ENCODE peak calls at places on chromosomes 1 and 21, in nine cellular contexts. M, Y, V, Q, O, E, Z, F and B are unnamed samples.

GRCh38 chr21:15343066-15343465 is 278.3 kb upstream of the NRIP1 start:
- DNase-seq in M (no peak), Y (no peak), V (no peak), Q (no peak), O (no peak), E (no peak), Z (no peak), F (no peak), B (no peak)

GRCh38 chr1:111571987-111572386 is 47.6 kb upstream of the RAP1A start:
- DNase-seq in M (peak; percentile 10), Y (no peak), V (no peak), Q (no peak), O (no peak), E (no peak), Z (no peak), F (no peak), B (no peak)

GRCh38 chr1:188670837-188671236 is 1806.8 kb downstream of the BRINP3 start:
- DNase-seq in M (no peak), Y (no peak), V (no peak), Q (no peak), O (no peak), E (no peak), Z (no peak), F (no peak), B (no peak)

GRCh38 chr1:218430346-218430745 is 85.2 kb downstream of the TGFB2 start:
- DNase-seq in M (no peak), Y (no peak), V (no peak), Q (no peak), O (no peak), E (no peak), Z (no peak), F (no peak), B (no peak)

GRCh38 chr1:147585640-147586383 is 44.5 kb downstream of the BCL9 start:
- DNase-seq in M (peak; percentile 9), Y (no peak), V (no peak), Q (no peak), O (no peak), E (no peak), Z (no peak), F (no peak), B (no peak)

GRCh38 chr1:228935855-228936727 is 200.8 kb downstream of the RHOU start:
- DNase-seq in M (no peak), Y (no peak), V (peak; percentile 64), Q (no peak), O (no peak), E (no peak), Z (no peak), F (no peak), B (no peak)

GRCh38 chr21:37620401-37620800 is 253.8 kb downstream of the DYRK1A start:
- DNase-seq in M (no peak), Y (no peak), V (no peak), Q (no peak), O (no peak), E (no peak), Z (no peak), F (no peak), B (no peak)

GRCh38 chr1:63635681-63636080 is 42.5 kb downstream of the PGM1 start:
- DNase-seq in M (no peak), Y (no peak), V (no peak), Q (no peak), O (no peak), E (no peak), Z (no peak), F (no peak), B (no peak)

GRCh38 chr1:165047985-165048384 is 308.5 kb downstream of the LMX1A start:
- DNase-seq in M (no peak), Y (no peak), V (no peak), Q (no peak), O (no peak), E (no peak), Z (no peak), F (no peak), B (no peak)

GRCh38 chr21:34885125-34885524 is 164.0 kb downstream of the RUNX1 start:
- DNase-seq in M (no peak), Y (no peak), V (no peak), Q (no peak), O (no peak), E (no peak), Z (no peak), F (no peak), B (no peak)

GRCh38 chr1:151156515-151156819 is at the start of gene TNFAIP8L2:
- DNase-seq in M (no peak), Y (peak; percentile 34), V (no peak), Q (no peak), O (peak; percentile 74), E (no peak), Z (peak; percentile 82), F (peak; percentile 67), B (no peak)

GRCh38 chr1:234515411-234515810 is 36.4 kb upstream of the TARBP1 start:
- DNase-seq in M (no peak), Y (no peak), V (no peak), Q (no peak), O (no peak), E (no peak), Z (no peak), F (no peak), B (no peak)

GRCh38 chr1:217713223-217713622 is 82.1 kb downstream of the SPATA17 start:
- DNase-seq in M (no peak), Y (no peak), V (no peak), Q (no peak), O (no peak), E (no peak), Z (no peak), F (no peak), B (no peak)

GRCh38 chr1:11550664-11551283 is 71.8 kb downstream of the DISP3 start:
- DNase-seq in M (peak; percentile 86), Y (no peak), V (no peak), Q (no peak), O (peak; percentile 17), E (no peak), Z (peak; percentile 59), F (no peak), B (no peak)

GRCh38 chr1:33636209-33636608 is 163.8 kb downstream of the ZSCAN20 start:
- DNase-seq in M (no peak), Y (no peak), V (peak; percentile 61), Q (no peak), O (no peak), E (no peak), Z (no peak), F (no peak), B (peak; percentile 82)

GRCh38 chr1:33635336-33636012 is 163.0 kb downstream of the ZSCAN20 start:
- DNase-seq in M (no peak), Y (no peak), V (peak; percentile 61), Q (no peak), O (no peak), E (no peak), Z (no peak), F (no peak), B (peak; percentile 76)

GRCh38 chr1:33640114-33640660 is 167.7 kb downstream of the ZSCAN20 start:
- DNase-seq in M (no peak), Y (no peak), V (peak; percentile 12), Q (no peak), O (no peak), E (no peak), Z (no peak), F (no peak), B (no peak)

GRCh38 chr1:33637846-33638440 is 165.5 kb downstream of the ZSCAN20 start:
- DNase-seq in M (no peak), Y (no peak), V (peak; percentile 68), Q (no peak), O (no peak), E (no peak), Z (no peak), F (no peak), B (no peak)

DNA sequence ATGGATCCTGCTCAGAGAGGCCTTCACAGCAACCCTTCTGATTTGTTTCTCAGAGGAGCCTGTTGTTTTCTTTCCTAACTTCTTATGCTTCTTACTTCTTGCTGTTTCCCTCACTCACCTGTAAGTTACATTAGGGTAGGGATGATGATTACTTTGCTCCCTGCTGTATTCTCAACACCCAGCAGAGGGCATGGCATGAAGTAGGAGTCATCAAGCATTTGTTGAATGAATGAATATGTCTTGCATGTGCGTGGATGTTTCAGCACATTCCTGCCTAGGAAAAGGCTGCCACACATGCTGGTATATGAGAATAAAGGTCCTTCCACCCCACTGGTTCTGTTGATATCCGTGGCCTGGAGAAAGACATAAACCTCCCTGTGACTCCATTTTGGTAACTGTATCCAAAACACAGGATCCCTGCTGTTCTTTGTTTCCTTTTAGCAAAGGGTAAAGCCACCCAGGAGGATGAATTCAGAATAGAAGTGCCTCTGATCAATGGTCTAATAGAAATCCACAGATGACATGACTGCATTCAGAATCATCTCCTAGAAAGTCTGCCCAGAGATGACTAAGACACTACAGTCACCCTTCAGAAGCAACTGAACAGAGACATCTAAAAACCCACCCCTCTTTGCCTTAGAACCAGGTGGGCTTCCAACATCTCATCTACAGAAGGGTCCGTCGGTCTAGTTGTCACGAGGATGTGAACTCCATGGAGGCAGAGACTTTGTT is 168.8 kb downstream of the ZSCAN20 start:
- DNase-seq in M (peak; percentile 45), Y (no peak), V (no peak), Q (no peak), O (no peak), E (peak; percentile 27), Z (peak; percentile 26), F (no peak), B (peak; percentile 7)
- TF ChIP-seq CTCF in M (peak; percentile 63), Y (peak; percentile 58), V (no peak), Q (peak; percentile 37), O (no peak), E (peak; percentile 53), Z (peak; percentile 33), F (no peak), B (peak; percentile 23)

GRCh38 chr1:1000357-1001056 is 610 bp upstream of the HES4 start:
- DNase-seq in M (peak; percentile 83), Y (no peak), V (peak; percentile 96), Q (peak; percentile 48), O (peak; percentile 84), E (no peak), Z (peak; percentile 71), F (peak; percentile 67), B (peak; percentile 96)
- TF ChIP-seq CTCF in M (no peak), Y (no peak), V (no peak), Q (no peak), O (no peak), E (no peak), Z (no peak), F (no peak), B (no peak)

GRCh38 chr1:224497714-224498573 is 63.3 kb upstream of the WDR26 start:
- DNase-seq in M (peak; percentile 75), Y (peak; percentile 78), V (peak; percentile 89), Q (no peak), O (no peak), E (peak; percentile 81), Z (peak; percentile 93), F (peak; percentile 5), B (no peak)
- TF ChIP-seq CTCF in M (no peak), Y (no peak), V (no peak), Q (peak; percentile 5), O (no peak), E (no peak), Z (no peak), F (no peak), B (peak; percentile 6)

DNA sequence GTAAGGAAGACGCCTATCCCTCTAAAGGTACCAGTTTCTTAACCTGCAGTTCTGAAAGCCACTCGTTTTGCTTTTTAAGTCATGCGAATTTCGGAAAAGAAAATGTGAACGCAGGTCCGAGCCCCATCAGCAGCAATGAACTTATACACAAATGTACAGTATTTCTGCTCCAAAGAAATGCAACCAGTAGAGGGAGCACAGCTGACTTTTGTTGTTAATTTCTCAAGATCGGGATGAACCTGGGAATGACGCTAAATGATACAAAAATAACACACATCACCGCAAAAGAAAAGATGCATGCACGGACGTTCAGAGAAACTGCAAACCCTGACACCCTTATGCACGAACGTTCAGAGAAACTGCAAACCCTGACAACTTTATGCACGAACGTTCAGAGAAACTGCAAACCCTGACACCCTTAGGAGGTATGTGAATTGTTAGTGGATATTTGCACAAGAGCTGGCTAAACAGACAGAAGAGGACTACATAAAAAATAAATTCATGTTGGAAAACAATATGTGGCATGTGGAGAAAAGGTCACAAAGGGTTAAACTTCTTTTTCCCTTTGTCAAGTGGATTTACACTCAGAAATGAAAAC is 3.5 kb upstream of the TIAM1 start:
- DNase-seq in M (peak; percentile 41), Y (no peak), V (no peak), Q (peak; percentile 33), O (no peak), E (no peak), Z (no peak), F (no peak), B (no peak)
- TF ChIP-seq CTCF in M (peak; percentile 62), Y (peak; percentile 22), V (no peak), Q (peak; percentile 76), O (no peak), E (peak; percentile 77), Z (no peak), F (no peak), B (peak; percentile 67)